ENCODE peak calls at places on chromosomes 3 and 15, in eight cellular contexts. K is HepG2, T is stomach, Q is brain microvascular endothelial cell, H is lower lobe of right lung, O is kidney, E is Karpas-422, B is fibroblast of lung. X is an unnamed sample.

GRCh38 chr3:9043063-9043462 is 79.8 kb upstream of the RAD18 start:
- DNase-seq in K (no peak), H (no peak), O (no peak), E (no peak), Q (no peak), T (no peak), B (no peak), X (no peak)

GRCh38 chr3:52128118-52128683 is 26.0 kb downstream of the POC1A start:
- DNase-seq in B (peak), E (no peak), H (peak), O (peak), T (peak), Q (peak), K (peak), X (no peak)

GRCh38 chr3:159273608-159274007 is 471.8 kb downstream of the MFSD1 start:
- DNase-seq in B (peak), T (no peak), O (no peak), E (peak), Q (peak), K (peak), H (no peak), X (no peak)

GRCh38 chr3:146277953-146278631 is 27.2 kb upstream of the PLSCR4 start:
- DNase-seq in O (no peak), B (peak), H (no peak), T (no peak), E (no peak), K (peak), Q (peak), X (no peak)

GRCh38 chr15:30954674-30955073 is 36.8 kb downstream of the MTMR10 start:
- DNase-seq in B (peak), T (no peak), E (no peak), H (no peak), Q (no peak), K (no peak), O (no peak), X (no peak)

GRCh38 chr3:101171797-101172196 is 148.6 kb downstream of the IMPG2 start:
- DNase-seq in T (no peak), B (no peak), Q (no peak), E (no peak), O (no peak), H (no peak), K (no peak), X (no peak)

GRCh38 chr3:28267984-28268849 is 26.8 kb downstream of the CMC1 start:
- DNase-seq in Q (no peak), K (no peak), E (no peak), H (no peak), O (no peak), B (no peak), T (no peak), X (no peak)

GRCh38 chr3:39423571-39423970 is 17.1 kb downstream of the RPSA start:
- DNase-seq in T (no peak), K (no peak), O (no peak), H (no peak), Q (no peak), E (no peak), B (no peak), X (no peak)

GRCh38 chr15:69612112-69612511 is 159.5 kb downstream of the RPLP1 start:
- DNase-seq in O (no peak), Q (no peak), E (no peak), H (no peak), T (no peak), B (no peak), K (no peak), X (no peak)

GRCh38 chr15:32825219-32825618 is 107.4 kb downstream of the GREM1 start:
- DNase-seq in T (no peak), K (no peak), B (peak), E (no peak), O (no peak), Q (peak), H (no peak), X (no peak)

GRCh38 chr3:39990532-39990931 is 181.1 kb downstream of the MYRIP start:
- DNase-seq in E (peak), B (peak), K (peak), O (no peak), Q (peak), T (peak), H (no peak), X (no peak)

GRCh38 chr3:188240189-188240981 is 86.4 kb downstream of the LPP start:
- DNase-seq in E (peak), Q (no peak), K (no peak), H (no peak), B (no peak), T (no peak), O (no peak), X (no peak)

GRCh38 chr3:195185574-195185973 is 85.4 kb downstream of the XXYLT1 start:
- DNase-seq in B (no peak), T (no peak), H (peak), Q (no peak), K (no peak), O (no peak), E (no peak), X (no peak)

GRCh38 chr3:127006781-127007436 is 24.0 kb downstream of the PLXNA1 start:
- DNase-seq in K (no peak), O (no peak), E (no peak), Q (no peak), T (no peak), H (no peak), B (no peak), X (no peak)

GRCh38 chr15:60701261-60702019 is 222.5 kb upstream of the ICE2 start:
- DNase-seq in O (no peak), Q (no peak), E (no peak), H (no peak), B (no peak), K (no peak), T (no peak), X (no peak)

GRCh38 chr15:64193971-64194370 is 31.1 kb upstream of the PPIB start:
- DNase-seq in E (no peak), H (no peak), B (no peak), T (no peak), O (no peak), Q (no peak), K (no peak), X (no peak)

GRCh38 chr3:81530180-81530939 is 231.1 kb downstream of the GBE1 start:
- DNase-seq in H (no peak), B (no peak), K (no peak), O (no peak), E (no peak), T (no peak), Q (no peak), X (no peak)

GRCh38 chr15:59887211-59887610 is 116.9 kb upstream of the FOXB1 start:
- DNase-seq in Q (no peak), E (no peak), T (no peak), H (no peak), B (no peak), K (no peak), O (no peak), X (no peak)

GRCh38 chr3:156513619-156514018 is 41.3 kb downstream of the SSR3 start:
- DNase-seq in H (no peak), K (peak), O (no peak), Q (no peak), T (no peak), E (no peak), B (no peak), X (no peak)

GRCh38 chr3:98655666-98656065 is 62.3 kb upstream of the CPOX start:
- DNase-seq in Q (peak), K (no peak), E (no peak), H (no peak), O (no peak), B (peak), T (no peak), X (no peak)

GRCh38 chr3:98647197-98647596 is 53.8 kb upstream of the CPOX start:
- DNase-seq in Q (no peak), H (no peak), O (no peak), B (no peak), E (no peak), T (no peak), K (no peak), X (no peak)

GRCh38 chr3:98646680-98647079 is 53.3 kb upstream of the CPOX start:
- DNase-seq in T (no peak), K (no peak), O (no peak), B (no peak), E (no peak), Q (no peak), H (no peak), X (no peak)

GRCh38 chr3:98651766-98652077 is 58.3 kb upstream of the CPOX start:
- DNase-seq in B (no peak), T (no peak), O (no peak), E (no peak), K (no peak), Q (no peak), H (no peak), X (no peak)

GRCh38 chr3:98650966-98651765 is 57.8 kb upstream of the CPOX start:
- DNase-seq in B (no peak), H (no peak), O (no peak), E (no peak), Q (no peak), T (no peak), K (no peak), X (no peak)
- H3K27ac ChIP-seq in B (no peak), H (peak), O (no peak), E (no peak), Q (no peak), T (no peak), K (no peak), X (no peak)

DNA sequence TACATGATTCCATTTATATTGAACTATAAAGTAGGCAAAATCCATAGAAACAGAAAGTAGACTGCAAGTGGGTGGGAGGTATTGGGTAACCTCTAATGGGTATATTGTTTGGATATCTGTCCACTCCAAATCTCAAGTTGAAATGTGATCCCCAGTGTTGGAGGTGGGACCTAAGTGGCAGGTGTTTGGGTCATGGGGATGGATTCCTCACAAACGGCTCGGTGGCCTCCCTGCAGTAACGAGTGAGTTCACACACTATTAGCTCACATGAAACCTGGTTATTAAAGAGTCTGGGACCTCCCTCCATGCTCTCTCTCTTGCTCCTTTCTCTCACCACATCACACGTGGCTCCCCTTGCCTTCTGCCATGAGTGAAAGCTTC is 31.8 kb downstream of the MKRN2 start:
- DNase-seq in Q (no peak), K (no peak), E (no peak), H (no peak), T (no peak), B (no peak), O (no peak), X (no peak)
- H3K27ac ChIP-seq in Q (no peak), K (no peak), E (peak), H (no peak), T (no peak), B (no peak), O (no peak), X (no peak)

DNA sequence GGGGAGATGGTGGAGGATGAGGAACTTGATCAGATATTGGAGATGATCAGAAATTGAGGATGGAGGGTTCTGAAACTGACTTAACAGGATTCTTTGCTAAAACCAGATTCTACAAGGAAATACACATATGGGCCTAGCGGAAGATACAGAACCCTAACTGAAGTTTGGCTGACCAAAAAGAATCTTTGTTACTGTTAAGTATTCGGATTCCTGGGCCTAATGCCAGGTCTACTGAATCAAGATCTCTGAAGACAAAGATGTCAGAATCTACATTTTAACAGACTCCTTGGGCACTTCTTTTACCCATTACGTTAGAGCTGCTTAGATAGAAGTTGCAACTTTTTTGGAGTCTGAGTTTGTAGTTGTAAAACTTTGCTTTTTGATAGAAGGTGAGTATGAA is 137.7 kb downstream of the FNDC3B start:
- DNase-seq in K (no peak), Q (peak), T (no peak), H (no peak), E (no peak), B (peak), O (no peak), X (no peak)
- H3K27ac ChIP-seq in K (peak), Q (no peak), T (peak), H (no peak), E (no peak), B (no peak), O (no peak), X (no peak)

GRCh38 chr15:68537506-68537905 is 41.3 kb upstream of the CORO2B start:
- DNase-seq in H (no peak), T (no peak), B (peak), O (no peak), K (no peak), E (no peak), Q (no peak), X (no peak)
- H3K27ac ChIP-seq in H (no peak), T (no peak), B (no peak), O (no peak), K (no peak), E (no peak), Q (peak), X (no peak)

DNA sequence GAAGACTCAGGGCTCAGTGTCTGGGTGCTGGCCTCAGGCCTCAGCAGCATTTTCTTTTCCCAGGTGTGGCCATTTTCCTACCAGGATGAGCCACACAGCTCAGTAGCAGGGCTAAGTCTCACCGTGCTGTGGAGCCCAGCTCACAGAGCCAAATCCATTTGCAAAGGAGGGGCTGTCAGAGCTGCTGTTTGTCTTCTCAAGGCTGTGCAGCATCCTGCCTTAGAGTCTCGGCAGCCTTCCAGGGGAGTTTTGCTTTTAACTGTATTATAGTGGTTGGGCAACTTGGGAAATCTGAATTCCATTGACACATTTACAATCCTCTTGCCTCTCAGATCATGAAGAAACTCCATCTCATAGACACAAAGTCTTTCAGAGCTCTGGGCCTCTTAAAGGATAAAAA is 176.9 kb downstream of the ABHD5 start:
- DNase-seq in Q (peak), T (no peak), E (no peak), H (no peak), B (peak), O (no peak), K (no peak), X (no peak)
- H3K27ac ChIP-seq in Q (peak), T (no peak), E (no peak), H (no peak), B (no peak), O (no peak), K (no peak), X (no peak)

DNA sequence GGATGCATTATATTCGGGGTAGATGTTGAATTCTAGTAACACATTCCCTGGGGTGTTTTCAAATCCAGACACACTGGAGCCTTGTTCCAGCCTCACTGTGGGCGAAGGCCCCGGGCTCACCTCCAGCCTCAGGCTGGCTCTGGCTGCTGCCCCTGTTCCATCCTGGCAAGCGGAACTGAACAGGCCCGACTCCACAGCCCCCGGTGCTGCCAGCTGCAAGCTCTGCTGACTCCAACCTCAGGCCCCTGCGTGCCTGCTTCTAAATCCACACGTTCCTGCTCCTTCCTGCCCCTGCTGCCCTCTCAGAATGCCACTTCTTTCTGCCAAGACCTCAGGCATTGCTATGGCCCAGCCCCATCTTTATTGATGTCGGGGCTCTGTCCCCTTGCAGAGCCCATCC is 90.6 kb downstream of the LIPC start:
- DNase-seq in E (no peak), O (no peak), T (no peak), B (no peak), H (no peak), K (no peak), Q (no peak), X (peak)
- H3K27ac ChIP-seq in E (no peak), O (peak), T (peak), B (no peak), H (no peak), K (no peak), Q (no peak), X (peak)

GRCh38 chr3:46490338-46491084 is 7.3 kb upstream of the RTP3 start:
- DNase-seq in Q (peak), H (no peak), B (peak), E (no peak), T (no peak), O (no peak), K (no peak), X (no peak)
- H3K27ac ChIP-seq in Q (peak), H (no peak), B (no peak), E (no peak), T (no peak), O (no peak), K (no peak), X (no peak)

GRCh38 chr15:98799991-98800390 is 151.7 kb downstream of the IGF1R start:
- DNase-seq in Q (no peak), O (no peak), E (no peak), T (no peak), K (no peak), H (no peak), B (no peak), X (no peak)
- H3K27ac ChIP-seq in Q (peak), O (no peak), E (no peak), T (peak), K (peak), H (peak), B (no peak), X (peak)

GRCh38 chr15:78208341-78208844 is 26.0 kb downstream of the ACSBG1 start:
- DNase-seq in H (no peak), E (no peak), B (no peak), Q (no peak), T (peak), K (no peak), O (no peak), X (no peak)

GRCh38 chr15:78207641-78208340 is 26.6 kb downstream of the ACSBG1 start:
- DNase-seq in T (peak), K (no peak), H (no peak), Q (no peak), O (no peak), E (no peak), B (no peak), X (no peak)

GRCh38 chr15:78209646-78210348 is 24.6 kb downstream of the ACSBG1 start:
- DNase-seq in K (no peak), B (no peak), O (peak), Q (no peak), T (peak), H (peak), E (no peak), X (no peak)

GRCh38 chr15:78210349-78210717 is 24.0 kb downstream of the ACSBG1 start:
- DNase-seq in B (no peak), E (no peak), Q (no peak), T (peak), K (no peak), O (no peak), H (no peak), X (no peak)

DNA sequence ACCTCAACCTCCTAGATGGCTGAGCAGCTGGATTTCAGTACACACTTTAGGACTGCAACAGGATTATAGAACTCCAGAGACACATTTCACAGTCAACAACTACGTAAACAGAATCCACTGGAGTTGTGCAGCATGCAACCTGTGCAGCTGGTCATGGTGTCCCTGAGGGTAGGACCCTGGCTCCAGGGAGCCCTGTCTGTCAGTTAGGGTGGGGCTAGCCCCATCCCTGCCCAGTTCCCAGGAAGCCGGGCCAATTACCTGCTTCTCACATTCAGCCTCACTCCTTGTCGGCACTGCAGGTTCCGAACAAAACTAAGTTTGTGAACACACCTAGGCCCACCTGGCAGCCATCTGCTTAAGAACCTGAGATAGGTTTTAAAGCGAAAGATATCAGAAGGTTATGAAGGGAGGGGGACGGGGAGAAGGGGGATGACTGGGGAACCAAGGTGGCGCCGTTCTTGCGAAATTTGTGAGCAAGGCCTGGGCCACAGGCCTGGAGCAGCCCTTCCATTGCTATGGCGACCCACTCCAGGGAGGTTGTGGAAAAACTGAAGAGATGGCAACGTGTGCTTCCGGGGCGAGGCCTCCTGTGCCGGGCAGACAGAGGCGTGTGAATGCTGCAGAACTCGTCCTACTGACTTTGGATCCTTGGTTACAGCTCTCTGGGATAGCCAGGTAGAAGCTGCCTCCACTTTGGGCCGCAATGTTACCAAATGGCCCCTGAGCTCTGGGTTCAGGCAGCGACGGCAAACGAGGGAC is 25.3 kb downstream of the ACSBG1 start:
- DNase-seq in Q (no peak), H (no peak), O (no peak), E (no peak), K (no peak), B (no peak), T (peak), X (no peak)
- H3K27ac ChIP-seq in Q (no peak), H (no peak), O (no peak), E (no peak), K (no peak), B (no peak), T (no peak), X (peak)

X was measured in caudate nucleus.